ENCODE peak calls at places on chromosomes 4 and X, in eight cellular contexts. One of them, this sample, is unnamed.

GRCh38 chr4:145298885-145299284 is 118.5 kb upstream of the OTUD4 start:
- DNase-seq in CD8-positive, alpha-beta memory T cell: no peak
- DNase-seq in GM23248: no peak
- DNase-seq in IMR-90: no peak
- DNase-seq in left ventricle myocardium inferior: no peak
- DNase-seq in stomach: peak; percentile 55
- DNase-seq in cardiac muscle cell: no peak
- DNase-seq in neural progenitor cell: no peak
- DNase-seq in this sample: peak; percentile 33

GRCh38 chr4:96315815-96316214 is 475.9 kb downstream of the PDHA2 start:
- DNase-seq in cardiac muscle cell: peak; percentile 58
- DNase-seq in IMR-90: no peak
- DNase-seq in GM23248: no peak
- DNase-seq in CD8-positive, alpha-beta memory T cell: no peak
- DNase-seq in stomach: no peak
- DNase-seq in neural progenitor cell: peak; percentile 14
- DNase-seq in left ventricle myocardium inferior: no peak
- DNase-seq in this sample: peak; percentile 2

GRCh38 chr4:16663722-16664121 is 234.7 kb downstream of the LDB2 start:
- DNase-seq in GM23248: peak; percentile 47
- DNase-seq in CD8-positive, alpha-beta memory T cell: no peak
- DNase-seq in stomach: no peak
- DNase-seq in IMR-90: no peak
- DNase-seq in cardiac muscle cell: no peak
- DNase-seq in neural progenitor cell: no peak
- DNase-seq in left ventricle myocardium inferior: no peak
- DNase-seq in this sample: no peak

GRCh38 chrX:21509912-21510311 is 135.7 kb downstream of the CNKSR2 start:
- DNase-seq in left ventricle myocardium inferior: no peak
- DNase-seq in stomach: no peak
- DNase-seq in CD8-positive, alpha-beta memory T cell: no peak
- DNase-seq in neural progenitor cell: no peak
- DNase-seq in cardiac muscle cell: no peak
- DNase-seq in GM23248: peak; percentile 18
- DNase-seq in IMR-90: peak; percentile 65
- DNase-seq in this sample: no peak

GRCh38 chr4:77434299-77435092 is 171.1 kb upstream of the CXCL13 start:
- DNase-seq in stomach: no peak
- DNase-seq in cardiac muscle cell: no peak
- DNase-seq in GM23248: no peak
- DNase-seq in IMR-90: no peak
- DNase-seq in left ventricle myocardium inferior: peak; percentile 21
- DNase-seq in neural progenitor cell: no peak
- DNase-seq in CD8-positive, alpha-beta memory T cell: no peak
- DNase-seq in this sample: no peak

GRCh38 chrX:74138943-74139342 is 165.0 kb upstream of the ZCCHC13 start:
- DNase-seq in cardiac muscle cell: no peak
- DNase-seq in IMR-90: no peak
- DNase-seq in GM23248: no peak
- DNase-seq in neural progenitor cell: no peak
- DNase-seq in stomach: no peak
- DNase-seq in left ventricle myocardium inferior: no peak
- DNase-seq in CD8-positive, alpha-beta memory T cell: no peak
- DNase-seq in this sample: no peak

GRCh38 chr4:38266616-38267015 is 306.4 kb downstream of the PTTG2 start:
- DNase-seq in stomach: no peak
- DNase-seq in CD8-positive, alpha-beta memory T cell: no peak
- DNase-seq in cardiac muscle cell: no peak
- DNase-seq in GM23248: peak; percentile 79
- DNase-seq in left ventricle myocardium inferior: no peak
- DNase-seq in IMR-90: peak; percentile 48
- DNase-seq in neural progenitor cell: no peak
- DNase-seq in this sample: peak; percentile 71

GRCh38 chr4:177047070-177047850 is 254.5 kb upstream of the VEGFC start:
- DNase-seq in cardiac muscle cell: peak; percentile 80
- DNase-seq in left ventricle myocardium inferior: peak; percentile 17
- DNase-seq in stomach: peak; percentile 49
- DNase-seq in IMR-90: peak; percentile 81
- DNase-seq in neural progenitor cell: peak; percentile 81
- DNase-seq in CD8-positive, alpha-beta memory T cell: peak; percentile 27
- DNase-seq in GM23248: peak; percentile 87
- DNase-seq in this sample: peak; percentile 59

GRCh38 chr4:140252742-140253555 is 99.0 kb upstream of the MAML3 start:
- DNase-seq in cardiac muscle cell: peak; percentile 84
- DNase-seq in neural progenitor cell: peak; percentile 88
- DNase-seq in GM23248: peak; percentile 76
- DNase-seq in IMR-90: peak; percentile 56
- DNase-seq in CD8-positive, alpha-beta memory T cell: peak; percentile 48
- DNase-seq in stomach: peak; percentile 74
- DNase-seq in left ventricle myocardium inferior: peak; percentile 77
- DNase-seq in this sample: peak; percentile 64

GRCh38 chr4:52081216-52081615 is 30.1 kb downstream of the SPATA18 start:
- DNase-seq in left ventricle myocardium inferior: no peak
- DNase-seq in IMR-90: no peak
- DNase-seq in GM23248: no peak
- DNase-seq in neural progenitor cell: no peak
- DNase-seq in cardiac muscle cell: no peak
- DNase-seq in stomach: no peak
- DNase-seq in CD8-positive, alpha-beta memory T cell: no peak
- DNase-seq in this sample: no peak

GRCh38 chr4:2712261-2712842 is 43.8 kb downstream of the TNIP2 start:
- DNase-seq in IMR-90: no peak
- DNase-seq in GM23248: peak; percentile 35
- DNase-seq in neural progenitor cell: peak; percentile 33
- DNase-seq in stomach: no peak
- DNase-seq in cardiac muscle cell: peak; percentile 20
- DNase-seq in CD8-positive, alpha-beta memory T cell: no peak
- DNase-seq in left ventricle myocardium inferior: no peak
- DNase-seq in this sample: no peak

DNA sequence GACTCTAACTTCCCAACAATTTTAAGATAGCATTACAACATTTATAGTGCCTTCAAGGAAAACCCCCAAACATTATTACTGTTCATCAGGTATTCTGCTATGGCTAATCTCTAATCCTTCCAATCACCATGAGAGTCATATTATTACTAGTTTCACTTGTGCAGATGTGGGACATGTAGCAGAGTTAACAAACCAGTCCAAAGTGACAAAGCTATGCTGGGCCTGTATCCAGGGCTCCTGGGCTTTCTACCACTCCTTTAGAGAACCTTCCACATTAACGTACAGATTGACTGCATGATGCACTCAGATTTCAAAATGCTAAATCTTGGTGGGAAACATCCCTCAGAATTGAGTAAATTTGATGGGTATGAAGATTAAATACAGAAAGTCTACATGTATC is 16.4 kb downstream of the CASP3 start:
- DNase-seq in left ventricle myocardium inferior: no peak
- DNase-seq in stomach: no peak
- DNase-seq in IMR-90: no peak
- DNase-seq in neural progenitor cell: no peak
- DNase-seq in GM23248: no peak
- DNase-seq in cardiac muscle cell: no peak
- DNase-seq in CD8-positive, alpha-beta memory T cell: no peak
- DNase-seq in this sample: no peak
- H3K36me3 ChIP-seq in left ventricle myocardium inferior: peaks cover 95% of the 10 kb centered on the region
- H3K36me3 ChIP-seq in stomach: peaks cover 49% of the 10 kb centered on the region
- H3K36me3 ChIP-seq in IMR-90: peaks cover 42% of the 10 kb centered on the region
- H3K36me3 ChIP-seq in neural progenitor cell: peaks cover 9% of the 10 kb centered on the region
- H3K36me3 ChIP-seq in GM23248: peaks cover 65% of the 10 kb centered on the region
- H3K36me3 ChIP-seq in cardiac muscle cell: peaks cover 52% of the 10 kb centered on the region
- H3K36me3 ChIP-seq in CD8-positive, alpha-beta memory T cell: peaks cover 48% of the 10 kb centered on the region
- H3K36me3 ChIP-seq in this sample: peaks cover 11% of the 10 kb centered on the region

DNA sequence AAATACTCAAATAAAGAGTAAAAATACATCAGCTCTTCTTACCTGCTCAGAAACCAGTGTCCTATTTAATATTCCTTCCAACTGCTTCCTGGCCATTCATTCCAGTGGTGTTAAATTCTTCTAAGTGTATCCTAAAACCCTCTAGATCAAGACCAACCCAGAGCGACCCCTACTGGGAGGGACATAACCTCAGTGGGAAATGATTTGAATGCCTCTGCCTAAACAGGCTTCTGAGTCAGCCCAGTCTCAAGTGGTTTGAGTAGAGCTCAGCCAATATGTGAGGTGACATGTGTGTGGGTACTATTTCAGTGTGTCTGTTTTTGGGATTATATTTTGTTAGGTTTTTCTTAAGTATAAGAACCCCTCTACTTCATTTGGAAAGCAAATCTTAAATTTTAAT is 133.6 kb upstream of the ARHGEF9 start:
- DNase-seq in cardiac muscle cell: peak; percentile 28
- DNase-seq in stomach: no peak
- DNase-seq in neural progenitor cell: peak; percentile 4
- DNase-seq in IMR-90: no peak
- DNase-seq in left ventricle myocardium inferior: no peak
- DNase-seq in CD8-positive, alpha-beta memory T cell: no peak
- DNase-seq in GM23248: peak; percentile 70
- DNase-seq in this sample: peak; percentile 3
- H3K9me3 ChIP-seq in cardiac muscle cell: no peaks in the 10 kb centered on the region
- H3K9me3 ChIP-seq in stomach: no peaks in the 10 kb centered on the region
- H3K9me3 ChIP-seq in neural progenitor cell: peaks cover 12% of the 10 kb centered on the region
- H3K9me3 ChIP-seq in IMR-90: peaks cover 5% of the 10 kb centered on the region
- H3K9me3 ChIP-seq in left ventricle myocardium inferior: peaks cover 7% of the 10 kb centered on the region
- H3K9me3 ChIP-seq in CD8-positive, alpha-beta memory T cell: no peaks in the 10 kb centered on the region
- H3K9me3 ChIP-seq in GM23248: no peaks in the 10 kb centered on the region
- H3K9me3 ChIP-seq in this sample: peaks cover 2% of the 10 kb centered on the region

GRCh38 chr4:87103086-87103485 is 117.3 kb downstream of the KLHL8 start:
- DNase-seq in stomach: no peak
- DNase-seq in IMR-90: no peak
- DNase-seq in neural progenitor cell: no peak
- DNase-seq in cardiac muscle cell: no peak
- DNase-seq in left ventricle myocardium inferior: no peak
- DNase-seq in GM23248: no peak
- DNase-seq in CD8-positive, alpha-beta memory T cell: no peak
- DNase-seq in this sample: no peak
- H3K27ac ChIP-seq in stomach: peak overlapping the region; percentile 56
- H3K27ac ChIP-seq in IMR-90: no peak overlapping the region
- H3K27ac ChIP-seq in neural progenitor cell: no peak overlapping the region
- H3K27ac ChIP-seq in cardiac muscle cell: no peak overlapping the region
- H3K27ac ChIP-seq in left ventricle myocardium inferior: peak overlapping the region; percentile 59
- H3K27ac ChIP-seq in GM23248: peak overlapping the region; percentile 80
- H3K27ac ChIP-seq in CD8-positive, alpha-beta memory T cell: no peak overlapping the region
- H3K27ac ChIP-seq in this sample: no peak overlapping the region

GRCh38 chr4:78568640-78569261 is 17.2 kb downstream of the ANXA3 start:
- DNase-seq in neural progenitor cell: no peak
- DNase-seq in CD8-positive, alpha-beta memory T cell: no peak
- DNase-seq in left ventricle myocardium inferior: no peak
- DNase-seq in GM23248: peak; percentile 50
- DNase-seq in stomach: no peak
- DNase-seq in IMR-90: no peak
- DNase-seq in cardiac muscle cell: no peak
- DNase-seq in this sample: no peak
- H3K36me3 ChIP-seq in neural progenitor cell: no peaks in the 10 kb centered on the region
- H3K36me3 ChIP-seq in CD8-positive, alpha-beta memory T cell: no peaks in the 10 kb centered on the region
- H3K36me3 ChIP-seq in left ventricle myocardium inferior: peaks cover 3% of the 10 kb centered on the region
- H3K36me3 ChIP-seq in GM23248: no peaks in the 10 kb centered on the region
- H3K36me3 ChIP-seq in stomach: no peaks in the 10 kb centered on the region
- H3K36me3 ChIP-seq in IMR-90: no peaks in the 10 kb centered on the region
- H3K36me3 ChIP-seq in cardiac muscle cell: no peaks in the 10 kb centered on the region
- H3K36me3 ChIP-seq in this sample: no peaks in the 10 kb centered on the region

GRCh38 chrX:155968106-155968714 is 29.3 kb upstream of the IL9R start:
- DNase-seq in left ventricle myocardium inferior: no peak
- DNase-seq in IMR-90: no peak
- DNase-seq in GM23248: no peak
- DNase-seq in cardiac muscle cell: no peak
- DNase-seq in stomach: no peak
- DNase-seq in CD8-positive, alpha-beta memory T cell: no peak
- DNase-seq in neural progenitor cell: no peak
- DNase-seq in this sample: no peak

GRCh38 chrX:155967653-155968052 is 29.8 kb upstream of the IL9R start:
- DNase-seq in IMR-90: no peak
- DNase-seq in GM23248: peak; percentile 5
- DNase-seq in cardiac muscle cell: no peak
- DNase-seq in stomach: no peak
- DNase-seq in CD8-positive, alpha-beta memory T cell: no peak
- DNase-seq in left ventricle myocardium inferior: no peak
- DNase-seq in neural progenitor cell: no peak
- DNase-seq in this sample: no peak

GRCh38 chrX:155962906-155963305 is 34.6 kb upstream of the IL9R start:
- DNase-seq in cardiac muscle cell: no peak
- DNase-seq in neural progenitor cell: no peak
- DNase-seq in CD8-positive, alpha-beta memory T cell: no peak
- DNase-seq in IMR-90: no peak
- DNase-seq in GM23248: no peak
- DNase-seq in left ventricle myocardium inferior: no peak
- DNase-seq in stomach: no peak
- DNase-seq in this sample: peak; percentile 53

GRCh38 chrX:155966876-155967275 is 30.6 kb upstream of the IL9R start:
- DNase-seq in neural progenitor cell: peak; percentile 67
- DNase-seq in IMR-90: no peak
- DNase-seq in stomach: no peak
- DNase-seq in left ventricle myocardium inferior: no peak
- DNase-seq in CD8-positive, alpha-beta memory T cell: peak; percentile 5
- DNase-seq in GM23248: peak; percentile 32
- DNase-seq in cardiac muscle cell: peak; percentile 2
- DNase-seq in this sample: peak; percentile 37
- H3K9me3 ChIP-seq in neural progenitor cell: peaks cover 3% of the 10 kb centered on the region
- H3K9me3 ChIP-seq in IMR-90: no peaks in the 10 kb centered on the region
- H3K9me3 ChIP-seq in stomach: no peaks in the 10 kb centered on the region
- H3K9me3 ChIP-seq in left ventricle myocardium inferior: peaks cover 20% of the 10 kb centered on the region
- H3K9me3 ChIP-seq in CD8-positive, alpha-beta memory T cell: no peaks in the 10 kb centered on the region
- H3K9me3 ChIP-seq in GM23248: no peaks in the 10 kb centered on the region
- H3K9me3 ChIP-seq in cardiac muscle cell: peaks cover 4% of the 10 kb centered on the region
- H3K9me3 ChIP-seq in this sample: no peaks in the 10 kb centered on the region

GRCh38 chr4:94841864-94842221 is 84.1 kb downstream of the BMPR1B start:
- DNase-seq in left ventricle myocardium inferior: no peak
- DNase-seq in GM23248: no peak
- DNase-seq in CD8-positive, alpha-beta memory T cell: no peak
- DNase-seq in stomach: no peak
- DNase-seq in cardiac muscle cell: no peak
- DNase-seq in IMR-90: no peak
- DNase-seq in neural progenitor cell: no peak
- DNase-seq in this sample: no peak
- H3K27ac ChIP-seq in left ventricle myocardium inferior: no peak overlapping the region
- H3K27ac ChIP-seq in GM23248: no peak overlapping the region
- H3K27ac ChIP-seq in CD8-positive, alpha-beta memory T cell: no peak overlapping the region
- H3K27ac ChIP-seq in stomach: no peak overlapping the region
- H3K27ac ChIP-seq in cardiac muscle cell: no peak overlapping the region
- H3K27ac ChIP-seq in IMR-90: no peak overlapping the region
- H3K27ac ChIP-seq in neural progenitor cell: no peak overlapping the region
- H3K27ac ChIP-seq in this sample: no peak overlapping the region

GRCh38 chr4:102817021-102817605 is 10.2 kb downstream of the UBE2D3 start:
- DNase-seq in CD8-positive, alpha-beta memory T cell: no peak
- DNase-seq in neural progenitor cell: no peak
- DNase-seq in left ventricle myocardium inferior: no peak
- DNase-seq in cardiac muscle cell: no peak
- DNase-seq in IMR-90: no peak
- DNase-seq in stomach: no peak
- DNase-seq in GM23248: no peak
- DNase-seq in this sample: no peak
- H3K36me3 ChIP-seq in CD8-positive, alpha-beta memory T cell: peaks cover 8% of the 10 kb centered on the region
- H3K36me3 ChIP-seq in neural progenitor cell: peaks cover 4% of the 10 kb centered on the region
- H3K36me3 ChIP-seq in left ventricle myocardium inferior: no peaks in the 10 kb centered on the region
- H3K36me3 ChIP-seq in cardiac muscle cell: peaks cover 9% of the 10 kb centered on the region
- H3K36me3 ChIP-seq in IMR-90: peaks cover 6% of the 10 kb centered on the region
- H3K36me3 ChIP-seq in stomach: no peaks in the 10 kb centered on the region
- H3K36me3 ChIP-seq in GM23248: peaks cover 15% of the 10 kb centered on the region
- H3K36me3 ChIP-seq in this sample: peaks cover 3% of the 10 kb centered on the region

GRCh38 chr4:184913356-184914143 is 87.8 kb upstream of the ACSL1 start:
- DNase-seq in CD8-positive, alpha-beta memory T cell: no peak
- DNase-seq in stomach: no peak
- DNase-seq in IMR-90: no peak
- DNase-seq in cardiac muscle cell: no peak
- DNase-seq in GM23248: no peak
- DNase-seq in neural progenitor cell: no peak
- DNase-seq in left ventricle myocardium inferior: no peak
- DNase-seq in this sample: no peak
- H3K9me3 ChIP-seq in CD8-positive, alpha-beta memory T cell: no peaks in the 10 kb centered on the region
- H3K9me3 ChIP-seq in stomach: peaks cover 6% of the 10 kb centered on the region
- H3K9me3 ChIP-seq in IMR-90: peaks cover 3% of the 10 kb centered on the region
- H3K9me3 ChIP-seq in cardiac muscle cell: no peaks in the 10 kb centered on the region
- H3K9me3 ChIP-seq in GM23248: no peaks in the 10 kb centered on the region
- H3K9me3 ChIP-seq in neural progenitor cell: no peaks in the 10 kb centered on the region
- H3K9me3 ChIP-seq in left ventricle myocardium inferior: peaks cover 33% of the 10 kb centered on the region
- H3K9me3 ChIP-seq in this sample: no peaks in the 10 kb centered on the region

This sample was measured in small intestine.